ENCODE peak calls at places on chromosomes 16 and 17, in five cellular contexts. One of them, this sample, is unnamed. For H3K36me3, the result is how much of the 10 kb centered on the place peaks cover.

GRCh38 chr17:38732376-38733314 is 2.5 kb downstream of the CISD3 start:
- DNase-seq in cardiac muscle cell: no peak
- DNase-seq in GM23248: no peak
- DNase-seq in OCI-LY7: no peak
- DNase-seq in IMR-90: no peak
- DNase-seq in this sample: no peak

GRCh38 chr16:77610496-77610895 is 111.8 kb upstream of the NUDT7 start:
- DNase-seq in cardiac muscle cell: no peak
- DNase-seq in GM23248: peak
- DNase-seq in OCI-LY7: no peak
- DNase-seq in IMR-90: no peak
- DNase-seq in this sample: no peak

GRCh38 chr17:47813512-47814031 is 8.0 kb downstream of the OSBPL7 start:
- DNase-seq in cardiac muscle cell: no peak
- DNase-seq in GM23248: no peak
- DNase-seq in OCI-LY7: no peak
- DNase-seq in IMR-90: no peak
- DNase-seq in this sample: no peak

GRCh38 chr16:3646348-3646920 is 8.1 kb upstream of the DNASE1 start:
- DNase-seq in cardiac muscle cell: no peak
- DNase-seq in GM23248: no peak
- DNase-seq in OCI-LY7: no peak
- DNase-seq in IMR-90: peak
- DNase-seq in this sample: no peak

GRCh38 chr16:9846362-9847099 is 335.7 kb downstream of the GRIN2A start:
- DNase-seq in cardiac muscle cell: no peak
- DNase-seq in GM23248: peak
- DNase-seq in OCI-LY7: no peak
- DNase-seq in IMR-90: no peak
- DNase-seq in this sample: no peak

GRCh38 chr17:65154770-65155589 is 17.8 kb downstream of the RGS9 start:
- DNase-seq in cardiac muscle cell: no peak
- DNase-seq in GM23248: peak
- DNase-seq in OCI-LY7: peak
- DNase-seq in IMR-90: peak
- DNase-seq in this sample: peak

GRCh38 chr16:27425961-27426360 is 24.0 kb downstream of the IL21R start:
- DNase-seq in cardiac muscle cell: no peak
- DNase-seq in GM23248: no peak
- DNase-seq in OCI-LY7: no peak
- DNase-seq in IMR-90: no peak
- DNase-seq in this sample: no peak

GRCh38 chr16:85715169-85716015 is 26.6 kb upstream of the GINS2 start:
- DNase-seq in cardiac muscle cell: peak
- DNase-seq in GM23248: no peak
- DNase-seq in OCI-LY7: no peak
- DNase-seq in IMR-90: peak
- DNase-seq in this sample: peak

GRCh38 chr17:48228720-48229119 is 121.2 kb downstream of the SNX11 start:
- DNase-seq in cardiac muscle cell: no peak
- DNase-seq in GM23248: no peak
- DNase-seq in OCI-LY7: no peak
- DNase-seq in IMR-90: no peak
- DNase-seq in this sample: peak

GRCh38 chr16:71431991-71432390 is 9.9 kb downstream of the TLE7 start:
- DNase-seq in cardiac muscle cell: no peak
- DNase-seq in GM23248: no peak
- DNase-seq in OCI-LY7: no peak
- DNase-seq in IMR-90: no peak
- DNase-seq in this sample: no peak

GRCh38 chr17:41910701-41911391 is 7.9 kb downstream of the ACLY start:
- DNase-seq in cardiac muscle cell: peak
- DNase-seq in GM23248: peak
- DNase-seq in OCI-LY7: no peak
- DNase-seq in IMR-90: peak
- DNase-seq in this sample: peak

GRCh38 chr16:50878966-50879615 is 137.2 kb downstream of the CYLD start:
- DNase-seq in cardiac muscle cell: no peak
- DNase-seq in GM23248: no peak
- DNase-seq in OCI-LY7: no peak
- DNase-seq in IMR-90: no peak
- DNase-seq in this sample: peak

GRCh38 chr17:36149296-36149820 is 27.1 kb downstream of the TBC1D3B start:
- DNase-seq in cardiac muscle cell: peak
- DNase-seq in GM23248: peak
- DNase-seq in OCI-LY7: no peak
- DNase-seq in IMR-90: peak
- DNase-seq in this sample: no peak

GRCh38 chr16:83744521-83744981 is 63.2 kb upstream of the HSBP1 start:
- DNase-seq in cardiac muscle cell: no peak
- DNase-seq in GM23248: peak
- DNase-seq in OCI-LY7: no peak
- DNase-seq in IMR-90: peak
- DNase-seq in this sample: no peak

GRCh38 chr17:75878174-75878998 is at the start of gene TRIM47:
- DNase-seq in cardiac muscle cell: peak
- DNase-seq in GM23248: peak
- DNase-seq in OCI-LY7: no peak
- DNase-seq in IMR-90: peak
- DNase-seq in this sample: peak

GRCh38 chr17:68381076-68381900 is 76.0 kb downstream of the WIPI1 start:
- DNase-seq in cardiac muscle cell: peak
- DNase-seq in GM23248: peak
- DNase-seq in OCI-LY7: no peak
- DNase-seq in IMR-90: peak
- DNase-seq in this sample: no peak

GRCh38 chr16:53865492-53865863 is 161.5 kb downstream of the FTO start:
- DNase-seq in cardiac muscle cell: peak
- DNase-seq in GM23248: peak
- DNase-seq in OCI-LY7: no peak
- DNase-seq in IMR-90: no peak
- DNase-seq in this sample: no peak

GRCh38 chr17:32803544-32803943 is 73.4 kb downstream of the MYO1D start:
- DNase-seq in cardiac muscle cell: peak
- DNase-seq in GM23248: peak
- DNase-seq in OCI-LY7: no peak
- DNase-seq in IMR-90: no peak
- DNase-seq in this sample: no peak

GRCh38 chr17:1012823-1013728 is 16.1 kb downstream of the TIMM22 start:
- DNase-seq in cardiac muscle cell: no peak
- DNase-seq in GM23248: no peak
- DNase-seq in OCI-LY7: no peak
- DNase-seq in IMR-90: no peak
- DNase-seq in this sample: no peak

GRCh38 chr16:65600046-65600445 is 478.2 kb upstream of the CDH11 start:
- DNase-seq in cardiac muscle cell: no peak
- DNase-seq in GM23248: no peak
- DNase-seq in OCI-LY7: no peak
- DNase-seq in IMR-90: no peak
- DNase-seq in this sample: no peak

GRCh38 chr17:17682293-17682736 is 1.1 kb downstream of the RAI1 start:
- DNase-seq in cardiac muscle cell: peak
- DNase-seq in GM23248: peak
- DNase-seq in OCI-LY7: peak
- DNase-seq in IMR-90: no peak
- DNase-seq in this sample: no peak

GRCh38 chr16:79600636-79601091 is at the start of gene MAF:
- DNase-seq in cardiac muscle cell: peak
- DNase-seq in GM23248: peak
- DNase-seq in OCI-LY7: peak
- DNase-seq in IMR-90: peak
- DNase-seq in this sample: peak

GRCh38 chr17:44065668-44066203 is 735 bp downstream of the LSM12 start:
- DNase-seq in cardiac muscle cell: no peak
- DNase-seq in GM23248: peak
- DNase-seq in OCI-LY7: peak
- DNase-seq in IMR-90: no peak
- DNase-seq in this sample: no peak

GRCh38 chr16:86781046-86781445 is 202.7 kb downstream of the FOXL1 start:
- DNase-seq in cardiac muscle cell: no peak
- DNase-seq in GM23248: no peak
- DNase-seq in OCI-LY7: no peak
- DNase-seq in IMR-90: no peak
- DNase-seq in this sample: no peak
- H3K27ac ChIP-seq in cardiac muscle cell: no peak
- H3K27ac ChIP-seq in GM23248: no peak
- H3K27ac ChIP-seq in OCI-LY7: no peak
- H3K27ac ChIP-seq in IMR-90: no peak
- H3K27ac ChIP-seq in this sample: no peak

DNA sequence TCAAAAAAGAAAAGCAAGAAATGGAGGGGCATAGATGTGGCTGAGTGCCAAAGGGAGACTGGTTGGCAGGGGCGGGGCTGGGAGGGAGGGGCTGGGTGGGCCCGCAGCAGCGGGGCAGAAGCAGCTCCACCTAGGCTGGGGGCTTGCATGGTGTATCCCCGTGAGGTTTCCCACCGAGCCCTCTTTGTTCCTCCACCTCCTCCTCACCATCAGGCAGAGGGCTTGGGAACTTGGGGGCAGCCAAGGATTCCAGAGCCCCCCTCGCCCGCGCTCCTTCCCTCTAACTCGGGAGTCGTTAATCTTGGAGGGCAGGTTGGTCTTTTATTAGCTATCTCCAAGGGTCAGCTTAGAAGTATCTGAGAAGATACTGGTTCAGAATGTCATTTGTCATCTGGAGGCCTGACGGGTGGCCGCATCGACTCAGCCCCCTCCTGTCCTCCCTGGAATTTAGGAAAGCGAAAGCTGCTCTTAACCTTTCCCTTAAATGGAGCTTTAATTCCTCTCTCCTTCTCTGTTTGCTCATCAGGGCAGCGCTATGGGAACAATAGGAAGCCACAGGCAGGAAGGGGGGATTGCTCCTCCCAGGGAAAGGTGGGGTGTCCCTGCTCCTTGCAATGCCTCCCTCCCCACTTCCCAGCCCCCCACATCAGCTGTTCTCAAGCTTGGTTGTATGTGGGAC is 274.3 kb upstream of the XYLT1 start:
- DNase-seq in cardiac muscle cell: no peak
- DNase-seq in GM23248: no peak
- DNase-seq in OCI-LY7: no peak
- DNase-seq in IMR-90: no peak
- DNase-seq in this sample: no peak
- H3K4me3 ChIP-seq in cardiac muscle cell: no peak
- H3K4me3 ChIP-seq in GM23248: no peak
- H3K4me3 ChIP-seq in OCI-LY7: no peak
- H3K4me3 ChIP-seq in IMR-90: peak
- H3K4me3 ChIP-seq in this sample: no peak

DNA sequence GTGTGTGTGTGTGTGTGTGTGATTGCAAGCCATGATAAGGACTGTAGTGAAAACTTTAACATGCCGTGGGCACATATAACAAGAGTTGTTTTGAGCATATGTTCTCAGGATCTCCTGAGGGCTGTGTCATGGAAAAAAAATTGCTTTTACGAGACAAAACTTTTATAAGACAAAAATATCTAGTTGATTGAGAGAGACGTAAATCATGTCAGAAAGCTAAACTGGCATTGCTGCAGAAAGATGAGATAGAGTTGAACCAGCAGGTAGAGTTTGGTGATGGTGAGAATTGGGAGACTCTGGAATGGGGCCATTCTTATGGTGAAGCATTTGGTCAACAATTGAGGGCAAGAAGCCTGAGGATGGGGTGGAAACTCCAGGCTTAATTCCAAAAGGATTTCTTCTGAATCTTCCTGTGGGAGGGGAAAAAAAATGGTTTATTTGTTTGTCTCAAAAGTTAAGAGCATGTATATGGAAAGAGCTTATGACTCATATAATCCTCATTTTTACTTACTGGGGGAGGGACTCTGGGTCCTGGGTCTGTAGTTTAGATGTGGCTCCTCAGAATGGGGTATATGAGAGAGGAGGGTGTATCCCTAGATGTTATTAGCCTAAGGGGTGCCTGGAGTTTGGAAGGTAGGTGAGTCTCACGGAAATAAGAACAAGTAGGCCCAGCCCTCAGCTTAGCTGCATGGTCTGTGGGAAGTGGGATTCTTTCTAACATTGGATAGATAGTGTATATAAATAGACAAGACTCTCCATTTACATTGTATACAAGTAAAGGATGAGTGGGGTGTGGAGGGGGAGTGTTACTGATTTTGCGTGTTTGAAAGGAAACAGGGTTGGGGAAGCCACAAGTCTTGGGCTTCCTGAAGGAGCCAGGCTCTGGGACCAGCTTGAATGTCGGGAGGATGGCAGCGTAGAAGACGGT is 7.1 kb downstream of the MINK1 start:
- DNase-seq in cardiac muscle cell: no peak
- DNase-seq in GM23248: no peak
- DNase-seq in OCI-LY7: no peak
- DNase-seq in IMR-90: peak
- DNase-seq in this sample: no peak
- H3K36me3 ChIP-seq in cardiac muscle cell: under half
- H3K36me3 ChIP-seq in GM23248: under half
- H3K36me3 ChIP-seq in OCI-LY7: under half
- H3K36me3 ChIP-seq in IMR-90: under half
- H3K36me3 ChIP-seq in this sample: half or more

GRCh38 chr16:74661064-74661463 is 5.6 kb downstream of the RFWD3 start:
- DNase-seq in cardiac muscle cell: no peak
- DNase-seq in GM23248: no peak
- DNase-seq in OCI-LY7: no peak
- DNase-seq in IMR-90: no peak
- DNase-seq in this sample: no peak

GRCh38 chr16:74666425-74667214 is at the start of gene RFWD3:
- DNase-seq in cardiac muscle cell: peak
- DNase-seq in GM23248: peak
- DNase-seq in OCI-LY7: peak
- DNase-seq in IMR-90: peak
- DNase-seq in this sample: peak

GRCh38 chr16:74667215-74667765 is 613 bp upstream of the RFWD3 start:
- DNase-seq in cardiac muscle cell: peak
- DNase-seq in GM23248: peak
- DNase-seq in OCI-LY7: peak
- DNase-seq in IMR-90: peak
- DNase-seq in this sample: no peak

GRCh38 chr16:74660383-74660782 is 6.3 kb downstream of the RFWD3 start:
- DNase-seq in cardiac muscle cell: no peak
- DNase-seq in GM23248: no peak
- DNase-seq in OCI-LY7: no peak
- DNase-seq in IMR-90: no peak
- DNase-seq in this sample: no peak

GRCh38 chr16:74666010-74666421 is 661 bp downstream of the RFWD3 start:
- DNase-seq in cardiac muscle cell: no peak
- DNase-seq in GM23248: no peak
- DNase-seq in OCI-LY7: no peak
- DNase-seq in IMR-90: no peak
- DNase-seq in this sample: no peak
- H3K27ac ChIP-seq in cardiac muscle cell: peak
- H3K27ac ChIP-seq in GM23248: peak
- H3K27ac ChIP-seq in OCI-LY7: peak
- H3K27ac ChIP-seq in IMR-90: peak
- H3K27ac ChIP-seq in this sample: peak

DNA sequence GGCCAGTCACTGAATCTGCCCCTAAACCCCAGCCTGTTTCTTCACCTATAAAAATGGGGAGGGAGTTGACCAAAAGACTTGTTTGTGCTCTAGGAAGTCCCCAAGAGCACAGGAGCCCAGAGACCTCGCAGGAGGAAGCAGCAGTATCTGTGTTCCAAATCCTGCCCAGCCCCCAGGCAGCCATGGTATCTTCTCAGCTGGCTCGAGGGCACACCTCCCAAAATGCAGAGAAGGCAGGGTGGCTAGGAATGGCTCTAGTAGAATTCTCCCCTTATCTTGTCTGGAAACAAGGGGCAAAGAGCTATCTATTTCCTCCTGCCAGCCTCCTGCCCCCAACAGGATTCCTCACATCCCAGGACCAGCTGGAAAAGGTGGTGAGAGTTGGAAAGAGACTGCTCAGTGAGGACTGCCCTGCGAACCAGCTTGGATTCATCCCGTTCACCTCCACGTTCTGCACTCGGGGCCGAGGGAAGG is 8.6 kb upstream of the TSPOAP1 start:
- DNase-seq in cardiac muscle cell: no peak
- DNase-seq in GM23248: no peak
- DNase-seq in OCI-LY7: peak
- DNase-seq in IMR-90: peak
- DNase-seq in this sample: no peak
- H3K4me3 ChIP-seq in cardiac muscle cell: no peak
- H3K4me3 ChIP-seq in GM23248: no peak
- H3K4me3 ChIP-seq in OCI-LY7: peak
- H3K4me3 ChIP-seq in IMR-90: no peak
- H3K4me3 ChIP-seq in this sample: no peak